ENCODE peak calls at places on chromosomes 3 and 15, in four cellular contexts. B, I, A and C are unnamed samples.

GRCh38 chr3:30520695-30521094 is 85.7 kb upstream of the TGFBR2 start:
- DNase-seq in I (no peak), A (no peak), B (no peak), C (no peak)

GRCh38 chr15:41485226-41485625 is 8.4 kb upstream of the ITPKA start:
- DNase-seq in B (no peak), I (no peak), A (no peak), C (no peak)

GRCh38 chr3:52891615-52892081 is 5.7 kb downstream of the STIMATE start:
- DNase-seq in B (no peak), I (no peak), A (no peak), C (no peak)

GRCh38 chr3:62777130-62777529 is 98.1 kb downstream of the CADPS start:
- DNase-seq in I (no peak), A (no peak), B (no peak), C (no peak)

GRCh38 chr3:134029734-134030381 is at the start of gene SLCO2A1:
- DNase-seq in B (no peak), I (no peak), A (peak), C (no peak)

GRCh38 chr3:180048840-180049239 is 12.1 kb upstream of the PEX5L start:
- DNase-seq in I (no peak), A (peak), B (no peak), C (no peak)

GRCh38 chr3:18683900-18684299 is 258.8 kb upstream of the SATB1 start:
- DNase-seq in A (no peak), I (no peak), B (no peak), C (no peak)

GRCh38 chr15:28094732-28095521 is 4.2 kb downstream of the OCA2 start:
- DNase-seq in A (no peak), B (no peak), I (no peak), C (peak)

GRCh38 chr3:169496402-169496801 is 167.1 kb downstream of the MECOM start:
- DNase-seq in A (no peak), B (no peak), I (no peak), C (no peak)

GRCh38 chr15:65957451-65957850 is 88.2 kb downstream of the RAB11A start:
- DNase-seq in A (no peak), I (no peak), B (no peak), C (no peak)

GRCh38 chr3:98827221-98827620 is 64.1 kb downstream of the ST3GAL6 start:
- DNase-seq in B (no peak), I (no peak), A (no peak), C (no peak)

GRCh38 chr3:21435871-21436270 is 315.1 kb downstream of the ZNF385D start:
- DNase-seq in A (peak), I (no peak), B (no peak), C (no peak)

GRCh38 chr15:75834011-75834410 is 9.2 kb upstream of the UBE2Q2 start:
- DNase-seq in I (no peak), A (no peak), B (no peak), C (no peak)

GRCh38 chr3:23829242-23829934 is 23.6 kb downstream of the UBE2E1 start:
- DNase-seq in B (no peak), I (no peak), A (no peak), C (no peak)

GRCh38 chr3:141876891-141877561 is 583 bp downstream of the ATP1B3 start:
- DNase-seq in I (peak), A (peak), B (peak), C (peak)

GRCh38 chr3:81395739-81396138 is 365.7 kb downstream of the GBE1 start:
- DNase-seq in B (no peak), I (no peak), A (no peak), C (peak)